ENCODE peak calls at places on chromosomes 5 and 9, in nine cellular contexts. R, W, N, T, X, U, P, V and K are unnamed samples. For H3K9me3, the result is how much of the 10 kb centered on the place peaks cover.

GRCh38 chr5:1502737-1503120 is 21.0 kb downstream of the LPCAT1 start:
- DNase-seq in R (no peak), V (no peak), N (no peak), T (no peak), W (no peak), P (no peak), U (no peak), X (no peak), K (no peak)

GRCh38 chr9:98477884-98478283 is 222.4 kb upstream of the TBC1D2 start:
- DNase-seq in U (no peak), W (no peak), V (no peak), X (no peak), N (no peak), T (no peak), R (no peak), P (no peak), K (no peak)

GRCh38 chr5:61298580-61298979 is 33.5 kb upstream of the ZSWIM6 start:
- DNase-seq in N (peak), U (no peak), P (no peak), V (no peak), T (peak), X (no peak), W (peak), R (no peak), K (no peak)

GRCh38 chr5:55134053-55134722 is 25.8 kb upstream of the GPX8 start:
- DNase-seq in T (no peak), U (no peak), P (no peak), X (no peak), R (no peak), N (no peak), V (no peak), W (peak), K (no peak)

GRCh38 chr9:134296301-134297081 is 29.8 kb upstream of the RXRA start:
- DNase-seq in R (no peak), V (no peak), X (no peak), P (no peak), W (no peak), U (no peak), T (no peak), N (no peak), K (no peak)

GRCh38 chr9:127489471-127490115 is 38.3 kb downstream of the LRSAM1 start:
- DNase-seq in P (no peak), T (no peak), R (no peak), W (no peak), X (peak), N (no peak), V (no peak), U (no peak), K (peak)

GRCh38 chr9:76692448-76693129 is 71.6 kb upstream of the PCA3 start:
- DNase-seq in U (no peak), X (no peak), T (no peak), V (no peak), R (no peak), W (no peak), N (no peak), P (no peak), K (no peak)

GRCh38 chr5:136195971-136196577 is 3.1 kb upstream of the SMIM32 start:
- DNase-seq in R (no peak), X (no peak), W (peak), U (no peak), V (no peak), P (no peak), T (no peak), N (no peak), K (no peak)

GRCh38 chr9:89817186-89817960 is 212.6 kb downstream of the GADD45G start:
- DNase-seq in V (no peak), X (no peak), P (no peak), R (no peak), U (no peak), W (no peak), T (no peak), N (no peak), K (peak)

GRCh38 chr9:81531511-81531910 is 157.8 kb downstream of the TLE1 start:
- DNase-seq in X (no peak), T (no peak), U (no peak), N (no peak), P (no peak), W (no peak), V (no peak), R (no peak), K (no peak)

GRCh38 chr9:121349009-121349408 is 21.0 kb downstream of the STOM start:
- DNase-seq in V (no peak), R (no peak), P (no peak), N (no peak), U (no peak), X (no peak), T (no peak), W (peak), K (no peak)

GRCh38 chr5:53095931-53096525 is 13.5 kb downstream of the MOCS2 start:
- DNase-seq in R (peak), X (peak), W (peak), V (peak), P (peak), U (peak), N (peak), T (peak), K (peak)

DNA sequence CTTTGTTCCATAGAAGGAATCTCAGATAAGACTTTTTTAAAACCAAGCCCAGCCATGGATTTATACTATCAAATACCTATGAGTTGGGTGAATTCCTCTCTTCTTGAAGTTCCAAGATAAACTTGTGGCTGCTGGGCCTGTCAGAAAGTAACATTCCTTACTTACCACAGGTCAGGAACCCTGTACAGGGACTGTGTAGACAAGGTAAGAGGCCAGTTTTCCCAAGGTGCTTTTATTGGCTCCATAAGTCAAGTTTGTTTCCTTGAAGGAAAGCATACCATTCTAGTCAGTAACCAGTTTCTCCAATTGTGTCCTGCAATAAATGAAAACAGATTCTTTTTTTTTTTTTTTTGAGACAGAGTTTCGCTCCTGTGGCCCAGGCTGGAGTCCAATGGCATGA is 8.8 kb upstream of the CLTB start:
- DNase-seq in W (peak), T (no peak), X (no peak), N (peak), R (no peak), P (no peak), V (no peak), U (no peak), K (no peak)
- H3K9me3 ChIP-seq in W (under half), T (under half), X (under half), N (under half), R (under half), P (under half), V (under half), U (under half), K (under half)

GRCh38 chr5:126963822-126964375 is 66.5 kb downstream of the MARCHF3 start:
- DNase-seq in T (no peak), V (no peak), U (no peak), P (no peak), X (no peak), N (no peak), W (no peak), R (no peak), K (no peak)
- TF ChIP-seq CTCF in T (no peak), V (no peak), U (no peak), P (no peak), X (no peak), N (no peak), W (no peak), R (no peak), K (no peak)

GRCh38 chr9:6219981-6220380 is 4.4 kb downstream of the IL33 start:
- DNase-seq in R (no peak), V (no peak), P (no peak), X (no peak), U (no peak), N (no peak), W (no peak), T (no peak), K (no peak)
- H3K27ac ChIP-seq in R (no peak), V (peak), P (no peak), X (no peak), U (no peak), N (no peak), W (no peak), T (no peak), K (no peak)

GRCh38 chr9:96844040-96844439 is 10.3 kb downstream of the ZNF782 start:
- DNase-seq in P (no peak), R (no peak), V (no peak), U (no peak), N (no peak), W (no peak), X (no peak), T (no peak), K (no peak)
- H3K9me3 ChIP-seq in P (under half), R (under half), V (under half), U (half or more), N (under half), W (under half), X (under half), T (under half), K (under half)

GRCh38 chr9:14320272-14321245 is 6.6 kb upstream of the NFIB start:
- DNase-seq in X (no peak), V (no peak), U (peak), W (peak), R (no peak), N (peak), P (no peak), T (no peak), K (no peak)

GRCh38 chr9:14323083-14323968 is 9.4 kb upstream of the NFIB start:
- DNase-seq in P (no peak), V (no peak), W (no peak), X (no peak), U (no peak), T (no peak), N (peak), R (no peak), K (no peak)

GRCh38 chr9:14323969-14324366 is 10.0 kb upstream of the NFIB start:
- DNase-seq in N (no peak), X (no peak), P (no peak), V (no peak), T (no peak), R (no peak), U (no peak), W (no peak), K (no peak)

GRCh38 chr9:14321517-14322125 is 7.7 kb upstream of the NFIB start:
- DNase-seq in V (no peak), X (no peak), R (no peak), T (no peak), N (no peak), U (no peak), P (no peak), W (peak), K (no peak)

DNA sequence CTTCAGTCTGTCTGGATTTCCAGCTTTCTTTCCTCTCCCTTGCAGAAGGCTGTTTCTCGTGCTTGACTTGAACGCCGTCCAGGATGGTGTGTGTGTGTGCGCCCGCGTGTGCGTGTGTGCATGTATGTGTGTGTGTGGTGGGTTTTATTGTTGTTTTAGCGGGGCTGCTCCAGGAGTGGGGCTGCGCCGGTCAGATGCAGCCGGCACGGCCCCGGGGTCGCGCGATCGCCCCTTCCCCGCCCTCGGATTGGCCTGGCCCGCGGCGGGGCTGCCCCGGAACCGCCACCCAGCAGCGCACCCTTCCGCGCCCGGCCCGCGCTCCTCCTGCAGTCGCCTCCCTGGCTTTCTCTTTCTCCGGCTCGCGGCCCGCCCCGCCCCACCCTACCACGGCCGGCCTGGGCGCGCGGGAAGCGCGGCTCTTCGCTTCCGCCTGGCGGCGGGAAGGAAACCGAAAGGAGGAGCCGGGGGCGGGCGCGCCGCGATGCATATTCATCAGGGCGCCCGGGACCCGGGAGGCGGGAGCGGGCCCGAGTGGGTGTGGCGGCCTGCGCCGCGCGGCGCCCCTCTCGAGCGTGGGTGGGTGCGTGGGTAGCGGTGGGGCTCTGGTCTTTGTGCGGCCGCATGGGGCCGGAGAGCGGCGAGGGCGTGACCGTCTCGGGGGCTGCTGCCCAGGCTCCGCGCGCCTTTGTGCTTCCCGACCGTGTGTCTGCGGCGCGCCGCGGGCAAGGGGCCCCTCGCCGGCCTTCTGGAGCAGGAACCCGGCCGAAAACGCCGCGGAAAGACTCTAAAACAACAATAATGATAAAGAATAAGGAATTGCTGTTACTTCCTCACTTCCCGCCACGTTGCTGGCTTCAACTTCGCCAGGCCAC is 8.5 kb upstream of the NFIB start:
- DNase-seq in U (peak), P (peak), R (peak), N (peak), W (peak), V (peak), X (peak), T (peak), K (peak)
- TF ChIP-seq CTCF in U (peak), P (peak), R (no peak), N (no peak), W (peak), V (peak), X (peak), T (peak), K (no peak)

GRCh38 chr9:117293199-117294114 is 121.4 kb downstream of the ASTN2 start:
- DNase-seq in P (no peak), X (no peak), U (no peak), W (no peak), N (no peak), R (no peak), V (no peak), T (no peak), K (no peak)
- H3K27ac ChIP-seq in P (no peak), X (no peak), U (no peak), W (no peak), N (no peak), R (no peak), V (no peak), T (no peak), K (no peak)